ENCODE peak calls at places on chromosomes 6 and 20, in ten cellular contexts. R is HT1080; E is heart left ventricle; G is GM12891; X is activated T-cell treated with anti-CD3 and anti-CD28 coated beads for 4 hours; B is HCEC 1CT; W is activated effector memory CD4-positive, alpha-beta T cell treated with Interleukin-2 at 50 U/mL for 16 hours; J is NCI-H1417; P is activated CD8-positive, alpha-beta memory T cell treated with anti-CD3 and anti-CD28 coated beads for 4 hours; U is H9. O is an unnamed sample.

GRCh38 chr6:1757133-1757532 is 147.4 kb downstream of the FOXC1 start:
- DNase-seq in J (peak), E (no peak), U (no peak), G (no peak), X (no peak), R (no peak), W (no peak), B (no peak), P (no peak), O (no peak)

GRCh38 chr6:33843086-33843695 is 39.4 kb upstream of the MLN start:
- DNase-seq in W (no peak), E (no peak), G (no peak), B (no peak), J (no peak), P (no peak), R (no peak), X (no peak), U (no peak), O (no peak)

GRCh38 chr6:41073968-41074691 is 1.4 kb downstream of the NFYA start:
- DNase-seq in E (no peak), R (peak), W (no peak), U (no peak), J (peak), X (no peak), B (peak), G (no peak), P (no peak), O (peak)

GRCh38 chr20:22404609-22405170 is 179.7 kb downstream of the FOXA2 start:
- DNase-seq in X (no peak), G (no peak), W (no peak), E (no peak), J (peak), B (no peak), P (no peak), R (no peak), U (no peak), O (no peak)

GRCh38 chr6:13044390-13044789 is 283.9 kb downstream of the TBC1D7 start:
- DNase-seq in P (no peak), X (no peak), R (peak), G (no peak), B (peak), J (no peak), U (peak), E (no peak), W (no peak), O (peak)

GRCh38 chr6:15073344-15073789 is 172.5 kb upstream of the JARID2 start:
- DNase-seq in P (no peak), G (no peak), X (no peak), U (no peak), B (no peak), R (peak), J (no peak), W (no peak), E (no peak), O (no peak)

GRCh38 chr6:128250370-128251070 is 269.9 kb downstream of the PTPRK start:
- DNase-seq in W (no peak), P (no peak), G (no peak), U (no peak), R (no peak), E (no peak), X (no peak), J (no peak), B (no peak), O (no peak)

GRCh38 chr20:41619360-41620115 is 1.4 kb upstream of the CHD6 start:
- DNase-seq in E (no peak), X (no peak), B (no peak), G (no peak), J (peak), W (no peak), R (no peak), P (no peak), U (no peak), O (peak)

GRCh38 chr6:107348224-107348623 is 111.1 kb downstream of the PDSS2 start:
- DNase-seq in W (no peak), X (no peak), G (no peak), R (peak), B (no peak), U (no peak), J (no peak), P (no peak), E (no peak), O (no peak)

GRCh38 chr6:157253017-157253416 is 70.3 kb downstream of the TMEM242 start:
- DNase-seq in P (no peak), X (no peak), E (no peak), G (no peak), W (no peak), J (no peak), U (no peak), B (no peak), R (no peak), O (no peak)

GRCh38 chr6:4125500-4125899 is 9.9 kb downstream of the ECI2 start:
- DNase-seq in R (no peak), W (no peak), J (no peak), P (no peak), B (no peak), X (no peak), U (no peak), E (no peak), G (no peak), O (no peak)

GRCh38 chr6:148750826-148751225 is 4.0 kb downstream of the UST start:
- DNase-seq in X (no peak), J (no peak), P (no peak), R (no peak), B (no peak), E (no peak), W (no peak), U (no peak), G (no peak), O (no peak)

GRCh38 chr6:33995046-33995872 is 150.6 kb downstream of the GRM4 start:
- DNase-seq in X (no peak), G (no peak), P (no peak), E (no peak), W (no peak), U (peak), R (no peak), J (peak), B (no peak), O (no peak)

GRCh38 chr6:83868639-83869038 is 9.2 kb downstream of the CYB5R4 start:
- DNase-seq in W (no peak), E (no peak), P (no peak), X (no peak), J (no peak), G (no peak), R (peak), U (no peak), B (peak), O (peak)

GRCh38 chr6:38488876-38489275 is 150.9 kb downstream of the BTBD9 start:
- DNase-seq in X (no peak), R (no peak), U (no peak), B (no peak), J (no peak), G (no peak), W (no peak), E (no peak), P (no peak), O (no peak)